ENCODE peak calls at places on chromosomes 4 and X, in nine cellular contexts. H, B, R, I, U, F, S, Z and N are unnamed samples.

GRCh38 chr4:189787216-189788031 is 153.2 kb upstream of the FRG1 start:
- DNase-seq in H (peak; percentile 45), B (no peak), R (no peak), I (no peak), U (no peak), F (no peak), S (no peak), Z (no peak), N (no peak)

GRCh38 chr4:116925900-116926457 is 159.4 kb downstream of the TRAM1L1 start:
- DNase-seq in H (no peak), B (no peak), R (no peak), I (no peak), U (peak; percentile 84), F (peak; percentile 69), S (peak; percentile 56), Z (no peak), N (peak; percentile 79)

GRCh38 chrX:63436865-63437264 is 85.7 kb upstream of the SPIN4 start:
- DNase-seq in H (no peak), B (no peak), R (no peak), I (no peak), U (no peak), F (no peak), S (no peak), Z (no peak), N (no peak)

GRCh38 chrX:152899111-152899873 is 1.4 kb downstream of the ZNF185 start:
- DNase-seq in H (no peak), B (no peak), R (no peak), I (no peak), U (no peak), F (no peak), S (no peak), Z (no peak), N (no peak)

GRCh38 chrX:7133036-7133412 is 14.5 kb upstream of the STS start:
- DNase-seq in H (peak; percentile 10), B (no peak), R (no peak), I (no peak), U (no peak), F (no peak), S (no peak), Z (no peak), N (no peak)

GRCh38 chr4:16315451-16315850 is 89.2 kb upstream of the TAPT1 start:
- DNase-seq in H (no peak), B (no peak), R (no peak), I (no peak), U (no peak), F (no peak), S (no peak), Z (no peak), N (no peak)

GRCh38 chrX:8868070-8868795 is 67.0 kb upstream of the FAM9A start:
- DNase-seq in H (peak; percentile 87), B (peak; percentile 92), R (no peak), I (no peak), U (no peak), F (no peak), S (no peak), Z (no peak), N (no peak)

GRCh38 chr4:3518941-3519340 is 13.3 kb downstream of the LRPAP1 start:
- DNase-seq in H (no peak), B (no peak), R (no peak), I (no peak), U (no peak), F (no peak), S (no peak), Z (no peak), N (no peak)

GRCh38 chr4:7336067-7336569 is 98.6 kb downstream of the PSAPL1 start:
- DNase-seq in H (no peak), B (no peak), R (no peak), I (no peak), U (no peak), F (no peak), S (no peak), Z (no peak), N (no peak)

GRCh38 chr4:77184018-77184417 is 27.0 kb downstream of the CCNG2 start:
- DNase-seq in H (peak; percentile 61), B (no peak), R (no peak), I (no peak), U (no peak), F (no peak), S (no peak), Z (no peak), N (no peak)

GRCh38 chr4:1238676-1239000 is 10.3 kb downstream of the CTBP1 start:
- DNase-seq in H (no peak), B (no peak), R (no peak), I (no peak), U (no peak), F (peak; percentile 24), S (no peak), Z (no peak), N (peak; percentile 0)

GRCh38 chr4:184273166-184274147 is 55.8 kb upstream of the ENPP6 start:
- DNase-seq in H (no peak), B (no peak), R (no peak), I (no peak), U (no peak), F (no peak), S (no peak), Z (no peak), N (no peak)

GRCh38 chr4:184270808-184271413 is 53.2 kb upstream of the ENPP6 start:
- DNase-seq in H (no peak), B (no peak), R (no peak), I (no peak), U (no peak), F (no peak), S (no peak), Z (no peak), N (no peak)

GRCh38 chr4:184275766-184276165 is 58.1 kb upstream of the ENPP6 start:
- DNase-seq in H (no peak), B (no peak), R (no peak), I (no peak), U (no peak), F (no peak), S (no peak), Z (no peak), N (no peak)

GRCh38 chr4:184269879-184270430 is 52.3 kb upstream of the ENPP6 start:
- DNase-seq in H (no peak), B (no peak), R (no peak), I (no peak), U (no peak), F (no peak), S (no peak), Z (no peak), N (no peak)

DNA sequence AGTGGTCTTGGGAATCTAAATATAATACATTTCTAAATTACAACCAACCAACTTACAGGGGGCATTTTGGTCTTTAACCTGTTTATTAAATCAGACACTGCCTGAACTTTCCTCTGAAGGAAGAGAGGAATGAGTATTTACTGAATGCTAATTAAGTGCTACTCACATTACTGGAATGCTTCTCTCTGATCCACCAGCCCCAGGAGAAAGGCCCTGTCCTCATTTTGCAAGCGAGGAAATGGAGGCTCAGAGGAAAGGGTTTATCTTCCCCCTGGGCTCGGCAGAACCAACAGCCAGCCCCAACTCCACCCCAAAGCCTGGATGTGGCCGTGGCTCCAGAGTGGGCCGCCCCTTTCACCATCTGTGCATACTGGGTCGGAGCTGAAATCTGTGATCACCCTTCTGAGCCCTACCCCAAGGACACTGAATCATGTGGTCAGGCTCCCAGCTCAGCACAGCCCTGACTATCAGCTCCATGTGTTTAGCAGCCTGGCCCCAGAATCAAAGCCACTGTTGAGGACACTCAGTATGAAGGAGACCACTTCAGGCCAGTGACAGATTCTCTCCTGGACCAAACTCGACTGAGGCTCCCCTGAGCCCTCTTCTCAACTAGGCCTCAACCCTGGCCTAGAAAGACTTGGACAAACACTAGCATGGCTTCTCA is 56.7 kb upstream of the ENPP6 start:
- DNase-seq in H (peak; percentile 27), B (no peak), R (no peak), I (no peak), U (no peak), F (no peak), S (no peak), Z (no peak), N (no peak)
- H3K4me2 ChIP-seq in H (no peak overlapping the region), B (no peak overlapping the region), R (no peak overlapping the region), I (no peak overlapping the region), U (no peak overlapping the region), F (no peak overlapping the region), S (no peak overlapping the region), Z (no peak overlapping the region), N (no peak overlapping the region)

GRCh38 chr4:136002316-136002715 is 1530.0 kb downstream of the PCDH18 start:
- DNase-seq in H (no peak), B (peak; percentile 42), R (no peak), I (no peak), U (no peak), F (no peak), S (no peak), Z (no peak), N (no peak)
- TF ChIP-seq EZH2phosphoT487 in H (no peak), B (no peak), R (no peak), I (no peak), U (no peak), F (no peak), S (no peak), Z (no peak), N (no peak)

DNA sequence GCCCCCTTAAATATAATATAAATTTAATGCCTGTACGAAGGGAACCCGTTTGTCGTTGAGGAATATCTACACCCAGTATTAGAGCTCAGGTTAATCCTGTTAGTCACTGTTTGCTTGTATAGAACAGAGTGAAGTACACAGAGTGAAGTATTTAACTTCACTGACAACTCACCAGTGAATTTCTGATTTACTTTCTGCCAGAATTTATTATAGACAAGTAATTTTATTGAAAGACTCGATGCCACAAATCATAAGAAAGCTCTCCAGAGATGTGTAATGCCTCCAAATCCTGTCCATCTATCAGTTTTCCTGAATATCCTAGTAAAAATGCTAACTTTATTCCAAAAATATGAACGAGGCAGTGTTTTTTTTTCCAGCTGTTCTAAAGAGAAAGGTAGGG is 1.6 kb downstream of the GAB1 start:
- DNase-seq in H (peak; percentile 25), B (peak; percentile 48), R (no peak), I (no peak), U (no peak), F (no peak), S (no peak), Z (no peak), N (no peak)
- H3K4me2 ChIP-seq in H (peak overlapping the region; percentile 86), B (peak overlapping the region; percentile 92), R (no peak overlapping the region), I (peak overlapping the region; percentile 93), U (peak overlapping the region; percentile 74), F (peak overlapping the region; percentile 100), S (peak overlapping the region; percentile 83), Z (peak overlapping the region; percentile 93), N (peak overlapping the region; percentile 94)

DNA sequence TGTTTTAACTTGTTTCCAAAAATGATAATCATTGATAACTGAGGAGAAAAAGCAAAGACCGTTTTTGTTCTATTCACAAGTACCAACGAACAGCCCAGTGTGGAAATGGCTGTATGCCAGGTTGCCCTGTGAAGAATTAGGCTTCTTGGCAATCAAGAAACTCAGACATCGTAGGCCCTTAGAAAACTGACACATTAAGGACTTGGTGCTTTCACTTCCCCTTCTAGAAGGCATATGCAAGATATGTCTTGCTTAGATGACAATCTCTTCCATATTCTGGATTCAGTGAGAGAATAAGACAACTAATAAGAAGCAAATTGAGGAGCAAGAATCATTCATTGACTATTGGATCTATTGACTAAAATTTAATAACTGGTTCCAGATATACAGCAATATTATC is 56.6 kb downstream of the ANAPC10 start:
- DNase-seq in H (no peak), B (no peak), R (no peak), I (peak; percentile 70), U (no peak), F (no peak), S (no peak), Z (peak; percentile 66), N (no peak)
- TF ChIP-seq EZH2phosphoT487 in H (no peak), B (no peak), R (no peak), I (no peak), U (no peak), F (no peak), S (no peak), Z (no peak), N (no peak)